ENCODE peak calls at places on chromosomes 4 and X, in ten cellular contexts. R is hypothalamus; G is upper lobe of right lung; K is fibroblast of lung; D is NCI-H1436; Z is A172; V is T-helper 9 cell; N is HS-27A; A is fibroblast of the aortic adventitia; Y is activated CD4-positive, alpha-beta T cell treated with anti-CD3 and anti-CD28 coated beads, Interleukin-2, amount 50 U/mL, for 1 hour. S is an unnamed sample.

GRCh38 chr4:1594871-1595788 is 89.0 kb downstream of the FAM53A start:
- DNase-seq in Z (no peak), D (no peak), G (peak), V (no peak), Y (no peak), N (no peak), A (no peak), R (no peak), K (no peak), S (no peak)

GRCh38 chr4:83107636-83108035 is 6.9 kb downstream of the PLAC8 start:
- DNase-seq in Z (no peak), R (no peak), Y (no peak), D (no peak), A (no peak), G (no peak), K (no peak), N (no peak), V (no peak), S (no peak)

GRCh38 chr4:40662962-40663604 is 33.4 kb upstream of the RBM47 start:
- DNase-seq in Y (no peak), D (peak), A (peak), N (no peak), R (no peak), Z (peak), K (peak), V (no peak), G (no peak), S (no peak)

GRCh38 chr4:73945674-73946449 is 36.0 kb downstream of the PF4 start:
- DNase-seq in G (no peak), R (no peak), Z (no peak), D (no peak), V (no peak), K (no peak), N (no peak), A (no peak), Y (no peak), S (no peak)

GRCh38 chr4:4374388-4375098 is 12.4 kb upstream of the NSG1 start:
- DNase-seq in R (no peak), D (no peak), Y (no peak), A (no peak), Z (no peak), K (no peak), N (no peak), V (no peak), G (no peak), S (no peak)

GRCh38 chrX:46327229-46328081 is 217.8 kb downstream of the ZNF674 start:
- DNase-seq in A (peak), R (no peak), V (no peak), K (peak), D (no peak), N (peak), G (peak), Z (peak), Y (no peak), S (no peak)

GRCh38 chr4:7922466-7922865 is 17.2 kb downstream of the AFAP1 start:
- DNase-seq in K (no peak), V (no peak), Y (no peak), G (no peak), N (no peak), A (no peak), D (no peak), R (no peak), Z (no peak), S (no peak)

GRCh38 chrX:80022363-80023031 is 7.9 kb downstream of the TBX22 start:
- DNase-seq in N (no peak), Y (no peak), G (no peak), R (no peak), K (no peak), D (no peak), A (no peak), V (no peak), Z (no peak), S (no peak)

GRCh38 chr4:138400528-138400927 is 158.4 kb upstream of the SLC7A11 start:
- DNase-seq in Y (no peak), D (no peak), A (no peak), K (no peak), V (no peak), G (no peak), N (no peak), Z (no peak), R (no peak), S (no peak)

GRCh38 chr4:76494243-76494642 is 59.2 kb downstream of the SHROOM3 start:
- DNase-seq in N (no peak), A (no peak), Y (no peak), V (no peak), R (no peak), Z (no peak), G (no peak), K (peak), D (no peak), S (no peak)

GRCh38 chr4:113881256-113881655 is 98.2 kb downstream of the ARSJ start:
- DNase-seq in G (no peak), K (peak), D (no peak), Z (peak), R (no peak), Y (no peak), N (no peak), A (peak), V (no peak), S (no peak)

GRCh38 chr4:79198886-79199591 is 126.8 kb downstream of the NAA11 start:
- DNase-seq in V (no peak), N (no peak), Y (no peak), K (no peak), G (no peak), A (no peak), Z (no peak), R (no peak), D (peak), S (no peak)

GRCh38 chrX:63918611-63919010 is 133.6 kb upstream of the ARHGEF9 start:
- DNase-seq in G (no peak), Z (no peak), R (no peak), V (no peak), N (peak), Y (no peak), A (no peak), D (no peak), K (peak), S (no peak)

GRCh38 chrX:148691456-148691855 is 191.0 kb downstream of the AFF2 start:
- DNase-seq in R (no peak), K (no peak), N (no peak), G (no peak), D (no peak), Y (no peak), A (peak), V (no peak), Z (no peak), S (no peak)

GRCh38 chrX:137194164-137194563 is 160.4 kb upstream of the GPR101 start:
- DNase-seq in Z (peak), K (peak), A (peak), N (no peak), R (no peak), G (no peak), V (no peak), Y (peak), D (peak), S (no peak)

GRCh38 chr4:40750461-40751258 is 905 bp downstream of the NSUN7 start:
- DNase-seq in D (no peak), G (no peak), R (no peak), V (no peak), Y (no peak), A (peak), N (no peak), K (peak), Z (no peak), S (no peak)

GRCh38 chrX:69987691-69988090 is 62.0 kb downstream of the AWAT2 start:
- DNase-seq in A (no peak), Y (no peak), G (no peak), R (no peak), Z (no peak), D (no peak), N (no peak), V (no peak), K (no peak), S (no peak)

GRCh38 chrX:110509778-110510510 is 151.3 kb downstream of the RTL9 start:
- DNase-seq in D (no peak), Y (no peak), K (no peak), V (no peak), R (no peak), A (no peak), G (no peak), Z (peak), N (peak), S (no peak)

GRCh38 chrX:152637649-152638442 is at the start of gene GABRQ:
- DNase-seq in R (peak), A (peak), D (peak), K (peak), Z (no peak), Y (no peak), N (no peak), G (peak), V (no peak), S (peak)

GRCh38 chr4:38069271-38069760 is 109.1 kb downstream of the PTTG2 start:
- DNase-seq in Y (peak), Z (peak), R (no peak), D (no peak), A (peak), V (no peak), N (peak), G (no peak), K (peak), S (no peak)

GRCh38 chrX:76220856-76221255 is 48.0 kb downstream of the PBDC1 start:
- DNase-seq in V (no peak), Y (no peak), Z (no peak), D (no peak), G (no peak), R (no peak), N (no peak), K (no peak), A (no peak), S (no peak)

GRCh38 chrX:45850197-45850774 is 649.6 kb upstream of the DIPK2B start:
- DNase-seq in A (peak), Z (peak), D (no peak), G (no peak), V (peak), K (peak), N (no peak), R (no peak), Y (peak), S (no peak)

GRCh38 chr4:53744446-53745160 is 153.3 kb upstream of the LNX1 start:
- DNase-seq in K (no peak), V (no peak), D (no peak), Z (no peak), Y (no peak), R (no peak), A (no peak), N (no peak), G (no peak), S (no peak)

GRCh38 chrX:46226422-46226821 is 318.8 kb downstream of the ZNF674 start:
- DNase-seq in N (no peak), Z (no peak), G (no peak), K (no peak), Y (no peak), V (no peak), D (no peak), R (no peak), A (no peak), S (no peak)

GRCh38 chr4:80182237-80182866 is 15.0 kb upstream of the PRDM8 start:
- DNase-seq in R (no peak), D (no peak), N (no peak), K (no peak), Y (no peak), Z (no peak), A (no peak), V (no peak), G (no peak), S (no peak)

GRCh38 chrX:22220941-22221340 is 51.8 kb upstream of the CBLL2 start:
- DNase-seq in Z (peak), Y (no peak), N (peak), V (no peak), G (no peak), A (peak), K (peak), D (no peak), R (no peak), S (no peak)

GRCh38 chrX:101210630-101211029 is 9.0 kb upstream of the DRP2 start:
- DNase-seq in N (no peak), Y (no peak), V (no peak), R (no peak), Z (no peak), D (no peak), G (no peak), K (no peak), A (no peak), S (no peak)

GRCh38 chr4:65416875-65417274 is 253.4 kb downstream of the EPHA5 start:
- DNase-seq in R (no peak), Z (peak), K (no peak), A (peak), D (peak), N (peak), Y (no peak), G (no peak), V (no peak), S (no peak)

GRCh38 chr4:48939785-48940184 is 33.2 kb upstream of the OCIAD2 start:
- DNase-seq in G (no peak), K (peak), V (no peak), D (no peak), Z (peak), A (peak), Y (no peak), N (no peak), R (no peak), S (no peak)

GRCh38 chr4:20022471-20022870 is 229.2 kb upstream of the SLIT2 start:
- DNase-seq in K (no peak), G (no peak), N (no peak), R (no peak), D (no peak), A (no peak), Y (no peak), Z (no peak), V (no peak), S (no peak)

GRCh38 chr4:90057091-90057490 is 70.1 kb upstream of the CCSER1 start:
- DNase-seq in K (no peak), D (no peak), N (no peak), V (no peak), Z (peak), Y (no peak), R (no peak), G (no peak), A (no peak), S (no peak)

GRCh38 chr4:41212221-41213203 is 1.8 kb downstream of the APBB2 start:
- DNase-seq in Y (no peak), V (no peak), R (no peak), K (peak), D (peak), G (no peak), A (peak), Z (peak), N (no peak), S (peak)

GRCh38 chr4:153488719-153489384 is 22.7 kb downstream of the TMEM131L start:
- DNase-seq in G (peak), R (peak), Y (peak), N (no peak), D (no peak), Z (no peak), K (no peak), V (no peak), A (no peak), S (peak)

S was measured in frontal cortex.